ENCODE peak calls at places on chromosome 1, in six cellular contexts. One of them, this sample, is unnamed.

GRCh38 chr1:241701483-241702290 is 49.6 kb downstream of the WDR64 start:
- DNase-seq in hepatocyte: no peak
- DNase-seq in dorsolateral prefrontal cortex: no peak
- DNase-seq in fibroblast of the aortic adventitia: peak; percentile 38
- DNase-seq in breast epithelium: no peak
- DNase-seq in ascending aorta: no peak
- DNase-seq in this sample: peak; percentile 64

GRCh38 chr1:103583887-103584286 is 12.5 kb downstream of the AMY2B start:
- DNase-seq in hepatocyte: no peak
- DNase-seq in dorsolateral prefrontal cortex: no peak
- DNase-seq in fibroblast of the aortic adventitia: no peak
- DNase-seq in breast epithelium: no peak
- DNase-seq in ascending aorta: no peak
- DNase-seq in this sample: no peak

GRCh38 chr1:67431156-67431765 is 1.1 kb upstream of the SERBP1 start:
- DNase-seq in hepatocyte: no peak
- DNase-seq in dorsolateral prefrontal cortex: no peak
- DNase-seq in fibroblast of the aortic adventitia: no peak
- DNase-seq in breast epithelium: no peak
- DNase-seq in ascending aorta: no peak
- DNase-seq in this sample: no peak

GRCh38 chr1:101592861-101593260 is 356.0 kb downstream of the S1PR1 start:
- DNase-seq in hepatocyte: no peak
- DNase-seq in dorsolateral prefrontal cortex: no peak
- DNase-seq in fibroblast of the aortic adventitia: no peak
- DNase-seq in breast epithelium: no peak
- DNase-seq in ascending aorta: no peak
- DNase-seq in this sample: no peak

GRCh38 chr1:175820456-175820855 is 77.1 kb upstream of the TNR start:
- DNase-seq in hepatocyte: no peak
- DNase-seq in dorsolateral prefrontal cortex: no peak
- DNase-seq in fibroblast of the aortic adventitia: no peak
- DNase-seq in breast epithelium: no peak
- DNase-seq in ascending aorta: no peak
- DNase-seq in this sample: no peak

GRCh38 chr1:19113362-19114092 is 96.5 kb downstream of the UBR4 start:
- DNase-seq in hepatocyte: peak; percentile 59
- DNase-seq in dorsolateral prefrontal cortex: peak; percentile 37
- DNase-seq in fibroblast of the aortic adventitia: peak; percentile 18
- DNase-seq in breast epithelium: no peak
- DNase-seq in ascending aorta: no peak
- DNase-seq in this sample: peak; percentile 24

GRCh38 chr1:220890582-220890981 is 11.3 kb downstream of the HLX start:
- DNase-seq in hepatocyte: no peak
- DNase-seq in dorsolateral prefrontal cortex: no peak
- DNase-seq in fibroblast of the aortic adventitia: no peak
- DNase-seq in breast epithelium: no peak
- DNase-seq in ascending aorta: no peak
- DNase-seq in this sample: no peak

GRCh38 chr1:33410091-33410701 is 20.7 kb downstream of the PHC2 start:
- DNase-seq in hepatocyte: no peak
- DNase-seq in dorsolateral prefrontal cortex: no peak
- DNase-seq in fibroblast of the aortic adventitia: peak; percentile 93
- DNase-seq in breast epithelium: no peak
- DNase-seq in ascending aorta: peak; percentile 90
- DNase-seq in this sample: peak; percentile 91

GRCh38 chr1:7406641-7407546 is 364.2 kb upstream of the VAMP3 start:
- DNase-seq in hepatocyte: no peak
- DNase-seq in dorsolateral prefrontal cortex: no peak
- DNase-seq in fibroblast of the aortic adventitia: no peak
- DNase-seq in breast epithelium: no peak
- DNase-seq in ascending aorta: peak; percentile 44
- DNase-seq in this sample: no peak

GRCh38 chr1:78676347-78676982 is 26.8 kb downstream of the IFI44 start:
- DNase-seq in hepatocyte: peak; percentile 86
- DNase-seq in dorsolateral prefrontal cortex: no peak
- DNase-seq in fibroblast of the aortic adventitia: peak; percentile 91
- DNase-seq in breast epithelium: no peak
- DNase-seq in ascending aorta: peak; percentile 74
- DNase-seq in this sample: peak; percentile 74

GRCh38 chr1:218447010-218447689 is 102.0 kb downstream of the TGFB2 start:
- DNase-seq in hepatocyte: no peak
- DNase-seq in dorsolateral prefrontal cortex: no peak
- DNase-seq in fibroblast of the aortic adventitia: no peak
- DNase-seq in breast epithelium: no peak
- DNase-seq in ascending aorta: peak; percentile 60
- DNase-seq in this sample: no peak

GRCh38 chr1:6287431-6287886 is 26.6 kb upstream of the GPR153 start:
- DNase-seq in hepatocyte: peak; percentile 43
- DNase-seq in dorsolateral prefrontal cortex: peak; percentile 84
- DNase-seq in fibroblast of the aortic adventitia: peak; percentile 66
- DNase-seq in breast epithelium: no peak
- DNase-seq in ascending aorta: peak; percentile 75
- DNase-seq in this sample: peak; percentile 33

GRCh38 chr1:58814251-58815068 is 30.6 kb upstream of the JUN start:
- DNase-seq in hepatocyte: peak; percentile 74
- DNase-seq in dorsolateral prefrontal cortex: no peak
- DNase-seq in fibroblast of the aortic adventitia: no peak
- DNase-seq in breast epithelium: peak; percentile 74
- DNase-seq in ascending aorta: peak; percentile 72
- DNase-seq in this sample: no peak

GRCh38 chr1:51567653-51568052 is 48.6 kb upstream of the EPS15 start:
- DNase-seq in hepatocyte: no peak
- DNase-seq in dorsolateral prefrontal cortex: no peak
- DNase-seq in fibroblast of the aortic adventitia: peak; percentile 94
- DNase-seq in breast epithelium: no peak
- DNase-seq in ascending aorta: no peak
- DNase-seq in this sample: peak; percentile 96

GRCh38 chr1:51564124-51564523 is 45.1 kb upstream of the EPS15 start:
- DNase-seq in hepatocyte: peak; percentile 40
- DNase-seq in dorsolateral prefrontal cortex: no peak
- DNase-seq in fibroblast of the aortic adventitia: peak; percentile 77
- DNase-seq in breast epithelium: no peak
- DNase-seq in ascending aorta: no peak
- DNase-seq in this sample: peak; percentile 36

GRCh38 chr1:51568231-51568935 is 48.5 kb upstream of the OSBPL9 start:
- DNase-seq in hepatocyte: no peak
- DNase-seq in dorsolateral prefrontal cortex: no peak
- DNase-seq in fibroblast of the aortic adventitia: no peak
- DNase-seq in breast epithelium: no peak
- DNase-seq in ascending aorta: no peak
- DNase-seq in this sample: no peak

GRCh38 chr1:51565009-51565408 is 45.9 kb upstream of the EPS15 start:
- DNase-seq in hepatocyte: no peak
- DNase-seq in dorsolateral prefrontal cortex: no peak
- DNase-seq in fibroblast of the aortic adventitia: no peak
- DNase-seq in breast epithelium: no peak
- DNase-seq in ascending aorta: no peak
- DNase-seq in this sample: no peak

GRCh38 chr1:51566260-51566659 is 47.2 kb upstream of the EPS15 start:
- DNase-seq in hepatocyte: no peak
- DNase-seq in dorsolateral prefrontal cortex: no peak
- DNase-seq in fibroblast of the aortic adventitia: no peak
- DNase-seq in breast epithelium: no peak
- DNase-seq in ascending aorta: no peak
- DNase-seq in this sample: no peak
- TF ChIP-seq CTCF in hepatocyte: no peak
- TF ChIP-seq CTCF in dorsolateral prefrontal cortex: no peak
- TF ChIP-seq CTCF in fibroblast of the aortic adventitia: peak; percentile 10
- TF ChIP-seq CTCF in breast epithelium: no peak
- TF ChIP-seq CTCF in ascending aorta: no peak
- TF ChIP-seq CTCF in this sample: no peak

GRCh38 chr1:150256193-150256548 is 1.4 kb upstream of the CA14 start:
- DNase-seq in hepatocyte: no peak
- DNase-seq in dorsolateral prefrontal cortex: no peak
- DNase-seq in fibroblast of the aortic adventitia: no peak
- DNase-seq in breast epithelium: no peak
- DNase-seq in ascending aorta: no peak
- DNase-seq in this sample: no peak

GRCh38 chr1:150259217-150259616 is 1.6 kb downstream of the CA14 start:
- DNase-seq in hepatocyte: no peak
- DNase-seq in dorsolateral prefrontal cortex: peak; percentile 40
- DNase-seq in fibroblast of the aortic adventitia: no peak
- DNase-seq in breast epithelium: no peak
- DNase-seq in ascending aorta: no peak
- DNase-seq in this sample: no peak

GRCh38 chr1:150258275-150258666 is 697 bp downstream of the CA14 start:
- DNase-seq in hepatocyte: no peak
- DNase-seq in dorsolateral prefrontal cortex: no peak
- DNase-seq in fibroblast of the aortic adventitia: no peak
- DNase-seq in breast epithelium: no peak
- DNase-seq in ascending aorta: no peak
- DNase-seq in this sample: no peak

GRCh38 chr1:150256549-150257341 is 829 bp upstream of the CA14 start:
- DNase-seq in hepatocyte: peak; percentile 50
- DNase-seq in dorsolateral prefrontal cortex: peak; percentile 77
- DNase-seq in fibroblast of the aortic adventitia: peak; percentile 20
- DNase-seq in breast epithelium: no peak
- DNase-seq in ascending aorta: no peak
- DNase-seq in this sample: peak; percentile 53

GRCh38 chr1:150257624-150258274 is at the start of gene CA14:
- DNase-seq in hepatocyte: no peak
- DNase-seq in dorsolateral prefrontal cortex: peak; percentile 75
- DNase-seq in fibroblast of the aortic adventitia: no peak
- DNase-seq in breast epithelium: no peak
- DNase-seq in ascending aorta: no peak
- DNase-seq in this sample: no peak
- H3K4me3 ChIP-seq in hepatocyte: no peak within 1 kb of the TSS
- H3K4me3 ChIP-seq in dorsolateral prefrontal cortex: peak within 1 kb of the TSS; percentile 33
- H3K4me3 ChIP-seq in fibroblast of the aortic adventitia: no peak within 1 kb of the TSS
- H3K4me3 ChIP-seq in breast epithelium: no peak within 1 kb of the TSS
- H3K4me3 ChIP-seq in ascending aorta: no peak within 1 kb of the TSS
- H3K4me3 ChIP-seq in this sample: no peak within 1 kb of the TSS

GRCh38 chr1:91768786-91769697 is 116.9 kb downstream of the TGFBR3 start:
- DNase-seq in hepatocyte: no peak
- DNase-seq in dorsolateral prefrontal cortex: no peak
- DNase-seq in fibroblast of the aortic adventitia: no peak
- DNase-seq in breast epithelium: no peak
- DNase-seq in ascending aorta: no peak
- DNase-seq in this sample: no peak
- TF ChIP-seq CTCF in hepatocyte: no peak
- TF ChIP-seq CTCF in dorsolateral prefrontal cortex: no peak
- TF ChIP-seq CTCF in fibroblast of the aortic adventitia: no peak
- TF ChIP-seq CTCF in breast epithelium: no peak
- TF ChIP-seq CTCF in ascending aorta: no peak
- TF ChIP-seq CTCF in this sample: no peak

DNA sequence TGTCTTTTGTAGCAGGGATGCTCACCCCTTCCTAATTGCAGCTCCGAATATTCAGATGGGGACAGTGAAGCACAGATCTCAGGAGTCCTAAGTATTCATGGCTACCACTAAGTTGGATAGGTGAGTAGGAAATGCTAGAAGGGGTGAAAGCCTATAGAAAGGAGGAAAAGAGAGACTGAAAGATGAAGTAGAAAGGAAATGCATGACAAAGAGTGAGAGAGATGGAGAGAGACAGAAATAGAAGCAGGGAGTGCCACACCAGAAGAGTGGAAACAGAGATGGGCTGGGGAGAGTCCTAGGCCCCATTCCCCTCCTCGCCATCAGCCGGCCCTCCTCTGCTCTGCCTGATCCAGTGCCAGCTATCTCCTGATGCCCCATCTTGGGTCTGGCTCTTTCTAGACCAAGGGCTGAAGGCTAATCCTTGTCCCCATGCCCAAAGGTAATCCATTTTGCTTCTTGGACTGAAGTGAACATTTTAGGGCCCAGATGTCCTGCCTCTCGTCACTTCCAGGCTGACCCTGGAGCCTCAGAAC is 2.0 kb downstream of the PEA15 start:
- DNase-seq in hepatocyte: no peak
- DNase-seq in dorsolateral prefrontal cortex: no peak
- DNase-seq in fibroblast of the aortic adventitia: no peak
- DNase-seq in breast epithelium: no peak
- DNase-seq in ascending aorta: no peak
- DNase-seq in this sample: no peak
- H3K4me3 ChIP-seq in hepatocyte: no peak overlapping the region
- H3K4me3 ChIP-seq in dorsolateral prefrontal cortex: peak overlapping the region; percentile 90
- H3K4me3 ChIP-seq in fibroblast of the aortic adventitia: peak overlapping the region; percentile 91
- H3K4me3 ChIP-seq in breast epithelium: no peak overlapping the region
- H3K4me3 ChIP-seq in ascending aorta: peak overlapping the region; percentile 94
- H3K4me3 ChIP-seq in this sample: peak overlapping the region; percentile 93